ENCODE peak calls at places on chromosomes 5 and 9, in seven cellular contexts. V is C1 segment of cervical spinal cord; I is NT2/D1; P is Calu3; J is AG08396; U is stimulated activated CD4-positive, alpha-beta T cell treated with anti-CD3 and anti-CD28 coated beads, Interleukin-2, amount 100 ng/mL, for 48 hours; K is head of caudate nucleus. H is an unnamed sample.
A peak's percentile ranks its signal among the peaks of the same experiment; 100 is the strongest.

GRCh38 chr9:99037768-99038167 is 67.1 kb upstream of the TGFBR1 start:
- DNase-seq in V (no peak), I (no peak), P (no peak), J (no peak), U (no peak), K (no peak), H (no peak)

GRCh38 chr5:151234476-151235238 is 10.8 kb upstream of the CCDC69 start:
- DNase-seq in V (no peak), I (no peak), P (peak; percentile 30), J (peak; percentile 62), U (no peak), K (no peak), H (peak; percentile 89)

GRCh38 chr5:149260761-149261160 is 10.9 kb upstream of the AFAP1L1 start:
- DNase-seq in V (no peak), I (no peak), P (no peak), J (no peak), U (no peak), K (no peak), H (no peak)

GRCh38 chr5:56814963-56815656 is at the start of gene MAP3K1:
- DNase-seq in V (no peak), I (peak; percentile 40), P (peak; percentile 92), J (peak; percentile 94), U (peak; percentile 71), K (peak; percentile 76), H (peak; percentile 96)

GRCh38 chr5:10538789-10539684 is 24.8 kb upstream of the ANKRD33B start:
- DNase-seq in V (no peak), I (no peak), P (no peak), J (no peak), U (no peak), K (peak; percentile 62), H (no peak)

GRCh38 chr5:173778784-173779304 is 109.3 kb upstream of the CPEB4 start:
- DNase-seq in V (no peak), I (no peak), P (peak; percentile 40), J (no peak), U (no peak), K (no peak), H (no peak)

GRCh38 chr5:134138416-134139376 is 24.2 kb downstream of the TCF7 start:
- DNase-seq in V (no peak), I (no peak), P (no peak), J (no peak), U (peak; percentile 61), K (no peak), H (no peak)

GRCh38 chr5:59542841-59543825 is 350.4 kb downstream of the PDE4D start:
- DNase-seq in V (no peak), I (no peak), P (no peak), J (no peak), U (no peak), K (no peak), H (peak; percentile 33)

GRCh38 chr9:93378276-93378675 is 73.2 kb upstream of the FAM120A start:
- DNase-seq in V (no peak), I (no peak), P (no peak), J (no peak), U (no peak), K (no peak), H (no peak)

GRCh38 chr5:64632251-64632650 is 58.1 kb upstream of the SHISAL2B start:
- DNase-seq in V (no peak), I (no peak), P (no peak), J (no peak), U (no peak), K (peak; percentile 48), H (no peak)

GRCh38 chr5:55480781-55481180 is 54.0 kb downstream of the PLPP1 start:
- DNase-seq in V (no peak), I (no peak), P (no peak), J (peak; percentile 34), U (no peak), K (no peak), H (no peak)

GRCh38 chr5:77898385-77898784 is 122.2 kb upstream of the TBCA start:
- DNase-seq in V (no peak), I (no peak), P (no peak), J (no peak), U (no peak), K (peak; percentile 71), H (no peak)

GRCh38 chr9:70389642-70390266 is 24.7 kb downstream of the KLF9 start:
- DNase-seq in V (no peak), I (no peak), P (no peak), J (peak; percentile 39), U (no peak), K (no peak), H (no peak)

GRCh38 chr5:178114325-178115135 is 1.2 kb downstream of the N4BP3 start:
- DNase-seq in V (no peak), I (no peak), P (peak; percentile 37), J (no peak), U (peak; percentile 10), K (no peak), H (no peak)

GRCh38 chr5:175663191-175664184 is 5.6 kb downstream of the HRH2 start:
- DNase-seq in V (no peak), I (no peak), P (no peak), J (no peak), U (no peak), K (no peak), H (no peak)

GRCh38 chr9:122551371-122551770 is 1.5 kb upstream of the OR1N2 start:
- DNase-seq in V (no peak), I (no peak), P (no peak), J (no peak), U (no peak), K (no peak), H (no peak)

GRCh38 chr9:98009926-98010325 is 26.8 kb downstream of the ANP32B start:
- DNase-seq in V (no peak), I (no peak), P (no peak), J (no peak), U (no peak), K (no peak), H (no peak)

GRCh38 chr9:128304151-128304970 is 17.9 kb downstream of the TRUB2 start:
- DNase-seq in V (no peak), I (no peak), P (no peak), J (no peak), U (no peak), K (no peak), H (no peak)

H was measured in lower leg skin.